ENCODE peak calls at places on chromosome 7, in four cellular contexts. M is GM04503; S is naive thymus-derived CD8-positive, alpha-beta T cell; X is NCI-H1694 treated with DMSO at 0.1 percent for 48 hours. H is an unnamed sample.

GRCh38 chr7:121372376-121373024 is 23.6 kb downstream of the FAM3C start:
- DNase-seq in M (no peak), S (no peak), X (no peak), H (no peak)

GRCh38 chr7:149715476-149715875 is 57.9 kb downstream of the ZNF467 start:
- DNase-seq in M (no peak), S (no peak), X (no peak), H (no peak)

GRCh38 chr7:46139079-46139478 is 218.0 kb upstream of the IGFBP3 start:
- DNase-seq in M (peak), S (no peak), X (no peak), H (peak)

GRCh38 chr7:155217629-155218028 is 80.0 kb upstream of the INSIG1 start:
- DNase-seq in M (no peak), S (no peak), X (no peak), H (no peak)

GRCh38 chr7:11120675-11121220 is 147.1 kb downstream of the PHF14 start:
- DNase-seq in M (no peak), S (no peak), X (no peak), H (no peak)

GRCh38 chr7:42572046-42572445 is 335.0 kb upstream of the GLI3 start:
- DNase-seq in M (no peak), S (no peak), X (no peak), H (no peak)

GRCh38 chr7:123601530-123601929 is at the start of gene ASB15:
- DNase-seq in M (no peak), S (no peak), X (no peak), H (no peak)

GRCh38 chr7:141558544-141559183 is 7.5 kb downstream of the AGK start:
- DNase-seq in M (no peak), S (no peak), X (peak), H (no peak)

GRCh38 chr7:70069977-70070376 is 471.7 kb downstream of the AUTS2 start:
- DNase-seq in M (no peak), S (no peak), X (no peak), H (no peak)

GRCh38 chr7:37410305-37411209 is 38.1 kb downstream of the ELMO1 start:
- DNase-seq in M (no peak), S (no peak), X (no peak), H (no peak)

GRCh38 chr7:71488308-71488707 is 356.4 kb downstream of the GALNT17 start:
- DNase-seq in M (peak), S (no peak), X (peak), H (peak)

GRCh38 chr7:36286241-36286640 is 103.4 kb upstream of the ANLN start:
- DNase-seq in M (no peak), S (peak), X (no peak), H (no peak)

GRCh38 chr7:82578430-82578829 is 134.9 kb upstream of the CACNA2D1 start:
- DNase-seq in M (no peak), S (no peak), X (no peak), H (no peak)

GRCh38 chr7:137772748-137773147 is 74.0 kb downstream of the DGKI start:
- DNase-seq in M (peak), S (no peak), X (no peak), H (peak)

GRCh38 chr7:55574062-55574717 is 1.9 kb upstream of the VOPP1 start:
- DNase-seq in M (no peak), S (no peak), X (no peak), H (no peak)

GRCh38 chr7:46444266-46444665 is 523.2 kb upstream of the IGFBP3 start:
- DNase-seq in M (no peak), S (no peak), X (no peak), H (no peak)

GRCh38 chr7:100130608-100131453 is 4.1 kb downstream of the MBLAC1 start:
- DNase-seq in M (no peak), S (peak), X (peak), H (no peak)

GRCh38 chr7:80774843-80775242 is 136.4 kb downstream of the CD36 start:
- DNase-seq in M (no peak), S (no peak), X (no peak), H (no peak)

GRCh38 chr7:87179180-87179579 is 26.9 kb downstream of the DMTF1 start:
- DNase-seq in M (no peak), S (no peak), X (no peak), H (no peak)

GRCh38 chr7:129949292-129950133 is 3.2 kb downstream of the UBE2H start:
- DNase-seq in M (peak), S (no peak), X (no peak), H (peak)

GRCh38 chr7:111282626-111283025 is 191.7 kb downstream of the LRRN3 start:
- DNase-seq in M (no peak), S (no peak), X (no peak), H (no peak)

GRCh38 chr7:22663319-22663718 is 63.7 kb upstream of the IL6 start:
- DNase-seq in M (no peak), S (no peak), X (no peak), H (no peak)

H was measured in GM04504.